ENCODE peak calls at places on chromosomes 6 and 20, in four cellular contexts. F, I, W and C are unnamed samples.

GRCh38 chr6:43284986-43285385 is 13.1 kb upstream of the SLC22A7 start:
- DNase-seq in F (no peak), I (no peak), W (no peak), C (no peak)

GRCh38 chr6:100300221-100300736 is 164.4 kb downstream of the SIM1 start:
- DNase-seq in F (peak), I (peak), W (peak), C (no peak)

GRCh38 chr6:148915889-148916288 is 169.1 kb downstream of the UST start:
- DNase-seq in F (no peak), I (no peak), W (no peak), C (no peak)

GRCh38 chr20:19992996-19993908 is 23.9 kb upstream of the NAA20 start:
- DNase-seq in F (peak), I (peak), W (peak), C (peak)

GRCh38 chr6:40476673-40477072 is 110.5 kb downstream of the LRFN2 start:
- DNase-seq in F (no peak), I (no peak), W (no peak), C (no peak)

GRCh38 chr6:72913797-72914196 is 291.9 kb downstream of the KCNQ5 start:
- DNase-seq in F (no peak), I (no peak), W (no peak), C (no peak)

GRCh38 chr20:10376271-10377075 is 57.5 kb downstream of the MKKS start:
- DNase-seq in F (no peak), I (peak), W (no peak), C (no peak)

GRCh38 chr20:62952373-62953166 is at the start of gene SLC17A9:
- DNase-seq in F (no peak), I (peak), W (peak), C (no peak)

GRCh38 chr6:46509981-46510510 is 18.8 kb upstream of the RCAN2 start:
- DNase-seq in F (no peak), I (no peak), W (no peak), C (no peak)

GRCh38 chr20:42875581-42875980 is 314.1 kb downstream of the PTPRT start:
- DNase-seq in F (no peak), I (no peak), W (no peak), C (no peak)

GRCh38 chr6:51927450-51927849 is 160.0 kb downstream of the PKHD1 start:
- DNase-seq in F (no peak), I (no peak), W (no peak), C (no peak)
- TF ChIP-seq RAD21 in F (no peak), I (no peak), W (no peak), C (no peak)

GRCh38 chr6:1867197-1867596 is 257.5 kb downstream of the FOXC1 start:
- DNase-seq in F (no peak), I (no peak), W (no peak), C (no peak)

GRCh38 chr6:1869766-1870165 is 260.1 kb downstream of the FOXC1 start:
- DNase-seq in F (no peak), I (no peak), W (no peak), C (no peak)

GRCh38 chr6:1870267-1870666 is 260.6 kb downstream of the FOXC1 start:
- DNase-seq in F (no peak), I (no peak), W (no peak), C (no peak)

GRCh38 chr6:1870902-1871301 is 261.2 kb downstream of the FOXC1 start:
- DNase-seq in F (no peak), I (no peak), W (no peak), C (no peak)

DNA sequence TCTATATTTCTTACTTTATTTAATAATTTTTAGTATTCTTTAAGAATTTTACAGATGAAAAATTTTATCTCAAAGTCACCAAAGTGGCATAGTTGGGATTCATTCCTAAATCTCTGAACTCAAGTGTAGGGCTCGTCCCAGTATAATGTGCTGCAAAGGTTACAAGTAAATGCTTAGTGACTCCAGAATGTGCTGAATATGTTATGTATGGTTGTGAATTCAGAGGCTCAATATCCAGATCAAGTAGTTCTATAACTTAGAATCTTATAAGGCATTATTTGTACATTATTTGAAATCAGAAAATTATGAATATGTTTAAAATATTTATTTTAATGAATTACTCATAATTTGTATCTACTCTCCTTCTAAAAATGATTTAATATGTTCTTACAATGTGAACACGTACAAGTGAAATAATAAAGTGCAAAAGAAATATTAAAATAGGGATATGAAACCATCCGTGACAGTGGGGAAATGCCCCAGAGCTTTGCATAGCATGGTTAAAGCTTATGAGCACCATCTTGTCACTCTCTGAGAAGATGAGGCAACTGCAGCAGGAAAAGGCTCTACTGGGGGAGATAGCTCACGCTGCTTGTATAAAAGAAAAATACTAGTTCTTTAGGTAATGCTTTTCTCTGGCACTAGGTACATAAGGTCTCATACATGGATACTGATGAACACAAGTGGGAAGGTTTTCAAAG is 259.0 kb downstream of the FOXC1 start:
- DNase-seq in F (no peak), I (no peak), W (no peak), C (no peak)
- TF ChIP-seq RAD21 in F (no peak), I (no peak), W (no peak), C (no peak)

GRCh38 chr6:155311583-155311982 is 2.7 kb downstream of the TFB1M start:
- DNase-seq in F (no peak), I (no peak), W (no peak), C (no peak)

GRCh38 chr6:155313602-155314091 is 637 bp downstream of the TFB1M start:
- DNase-seq in F (peak), I (no peak), W (no peak), C (no peak)

GRCh38 chr6:155309150-155309549 is 5.1 kb downstream of the TFB1M start:
- DNase-seq in F (no peak), I (peak), W (no peak), C (no peak)

GRCh38 chr6:155310596-155310995 is 3.7 kb downstream of the TFB1M start:
- DNase-seq in F (no peak), I (peak), W (no peak), C (no peak)

DNA sequence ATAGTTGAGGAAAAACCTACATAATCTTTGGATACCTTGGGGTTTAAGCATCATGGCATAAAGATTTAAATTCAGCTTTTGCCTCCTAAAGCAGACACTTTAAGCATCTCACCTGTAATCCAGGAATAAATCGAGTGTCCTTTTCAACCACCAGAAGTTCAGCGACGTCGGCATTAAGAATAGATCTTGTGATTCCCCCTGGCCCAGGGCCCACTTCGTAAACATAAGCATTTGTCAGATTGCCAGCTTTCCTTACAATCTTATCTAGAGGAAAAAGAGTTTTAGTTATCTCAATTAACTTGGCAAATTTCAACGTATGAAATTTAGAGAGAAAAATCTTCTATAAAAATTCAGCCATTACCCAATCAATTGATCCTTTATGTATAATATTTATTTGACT is 3.2 kb downstream of the TFB1M start:
- DNase-seq in F (no peak), I (peak), W (no peak), C (no peak)
- TF ChIP-seq RAD21 in F (no peak), I (no peak), W (no peak), C (no peak)

GRCh38 chr6:111222341-111222740 is 135.0 kb downstream of the SLC16A10 start:
- DNase-seq in F (no peak), I (no peak), W (no peak), C (no peak)

GRCh38 chr6:111215134-111215533 is 127.8 kb downstream of the SLC16A10 start:
- DNase-seq in F (no peak), I (no peak), W (no peak), C (no peak)

GRCh38 chr6:111219785-111220184 is 132.5 kb downstream of the SLC16A10 start:
- DNase-seq in F (no peak), I (no peak), W (no peak), C (no peak)

GRCh38 chr6:111221804-111222203 is 134.5 kb downstream of the SLC16A10 start:
- DNase-seq in F (no peak), I (no peak), W (no peak), C (no peak)

DNA sequence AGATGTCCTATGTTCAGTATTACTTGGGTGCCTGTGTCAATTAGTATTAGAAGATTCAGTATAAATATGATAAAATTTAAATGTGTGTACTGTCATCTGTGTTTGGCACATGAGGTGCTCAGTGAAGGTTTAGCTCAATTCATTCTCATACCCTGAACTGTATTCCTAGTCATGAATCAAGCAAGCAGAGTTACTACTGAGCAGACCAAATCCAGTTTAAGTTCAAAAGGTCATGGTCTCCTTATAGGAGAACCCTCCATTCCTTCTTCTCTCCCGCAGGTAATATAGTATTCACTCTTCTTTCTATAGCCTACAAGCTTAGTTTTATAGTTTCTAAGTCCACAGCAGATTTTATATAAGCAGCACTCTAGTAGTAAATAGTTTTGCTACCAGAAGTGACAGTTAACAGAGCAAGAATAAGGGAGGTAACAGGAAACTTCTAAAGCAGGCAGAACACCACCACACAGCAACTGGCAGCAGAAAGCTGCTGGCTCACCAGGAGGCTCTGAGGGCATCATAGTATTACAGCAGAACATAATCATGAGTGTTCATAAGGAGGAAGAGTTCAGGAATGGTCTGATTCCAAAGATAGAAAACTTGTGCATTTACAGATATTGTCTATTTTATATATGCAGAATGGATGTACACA is 133.2 kb downstream of the SLC16A10 start:
- DNase-seq in F (no peak), I (no peak), W (no peak), C (no peak)
- TF ChIP-seq RAD21 in F (no peak), I (no peak), W (no peak), C (no peak)

DNA sequence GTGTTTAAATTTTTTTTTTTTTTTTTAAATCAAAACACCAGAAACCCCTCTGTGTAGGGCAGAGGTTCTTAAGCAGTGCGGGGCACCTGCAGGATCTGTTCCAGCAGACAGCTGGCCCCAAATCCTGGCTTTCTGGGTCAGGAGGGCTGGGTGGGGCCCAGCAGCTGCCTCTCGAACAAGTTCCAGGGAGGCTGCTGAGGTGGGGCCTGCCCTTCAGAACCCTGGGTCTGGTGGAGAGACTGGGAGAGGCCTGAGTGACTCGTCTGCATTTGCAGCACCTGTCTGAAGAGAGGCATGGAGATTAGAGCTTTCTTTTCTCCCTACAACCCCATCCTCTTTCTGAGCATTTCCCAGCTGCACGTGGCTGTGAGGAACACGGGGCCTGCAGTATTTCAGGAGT is 8.4 kb downstream of the PSMG4 start:
- DNase-seq in F (no peak), I (no peak), W (no peak), C (no peak)
- TF ChIP-seq RAD21 in F (no peak), I (no peak), W (no peak), C (no peak)

DNA sequence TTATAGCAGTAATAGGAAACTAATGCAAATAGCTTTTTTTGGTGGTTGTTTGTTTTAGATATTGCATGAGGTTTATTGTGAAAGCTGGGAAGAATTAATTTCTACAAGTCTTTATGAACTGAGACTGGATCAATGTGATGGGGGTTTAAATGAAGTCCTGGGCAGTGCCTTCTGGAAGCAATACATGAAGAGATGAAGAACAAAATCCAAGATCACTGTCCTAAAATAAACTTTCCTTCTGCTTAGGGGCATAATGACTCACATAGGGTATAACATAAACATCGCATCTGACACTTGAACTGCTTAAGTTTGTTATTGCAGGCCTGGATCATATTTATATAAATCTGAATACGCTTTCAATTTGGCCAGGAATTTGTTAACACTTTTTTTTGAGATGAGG is 20.9 kb upstream of the SHLD1 start:
- DNase-seq in F (peak), I (peak), W (no peak), C (no peak)
- TF ChIP-seq RAD21 in F (no peak), I (no peak), W (no peak), C (no peak)

DNA sequence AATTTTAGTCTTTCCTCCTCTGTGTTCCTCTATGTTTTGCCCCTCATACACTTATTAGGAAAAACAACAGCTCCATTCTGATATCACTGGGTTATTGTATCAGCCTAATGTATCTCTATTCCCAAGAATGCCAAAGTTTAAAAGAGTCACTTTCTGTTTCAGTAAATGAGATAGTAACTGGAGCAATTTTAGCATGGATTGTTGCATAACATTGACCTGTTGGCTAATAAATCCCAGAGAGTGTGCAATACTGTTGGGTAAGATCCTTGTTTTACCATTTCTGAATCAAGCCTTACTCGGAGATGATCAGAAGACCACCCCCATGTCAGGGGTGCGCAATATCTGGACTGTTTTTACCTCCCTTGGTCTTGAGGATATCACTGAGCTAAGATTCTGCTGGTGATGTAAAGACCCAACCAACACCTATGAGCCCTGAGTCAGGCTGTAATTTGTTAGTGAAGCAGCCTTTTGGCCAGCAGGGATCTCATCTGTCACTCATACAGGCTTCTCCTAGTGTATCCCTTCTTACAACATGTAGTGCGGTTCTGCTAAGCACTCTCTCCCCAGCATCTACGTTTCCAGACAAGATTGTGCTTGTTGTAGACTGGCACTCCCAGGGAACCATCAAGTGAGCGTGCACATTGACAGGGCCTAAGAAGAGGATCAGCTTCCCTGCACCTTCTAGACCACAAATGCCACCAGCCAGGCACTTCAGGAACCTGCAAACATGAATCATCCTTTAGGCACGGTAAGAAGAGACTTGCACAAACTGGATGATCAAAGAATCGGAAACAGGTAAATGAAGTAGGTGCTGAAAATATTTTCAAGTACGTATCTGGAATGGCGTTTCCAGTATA is 11.5 kb upstream of the IPCEF1 start:
- DNase-seq in F (no peak), I (no peak), W (no peak), C (no peak)
- TF ChIP-seq RAD21 in F (no peak), I (no peak), W (no peak), C (no peak)

DNA sequence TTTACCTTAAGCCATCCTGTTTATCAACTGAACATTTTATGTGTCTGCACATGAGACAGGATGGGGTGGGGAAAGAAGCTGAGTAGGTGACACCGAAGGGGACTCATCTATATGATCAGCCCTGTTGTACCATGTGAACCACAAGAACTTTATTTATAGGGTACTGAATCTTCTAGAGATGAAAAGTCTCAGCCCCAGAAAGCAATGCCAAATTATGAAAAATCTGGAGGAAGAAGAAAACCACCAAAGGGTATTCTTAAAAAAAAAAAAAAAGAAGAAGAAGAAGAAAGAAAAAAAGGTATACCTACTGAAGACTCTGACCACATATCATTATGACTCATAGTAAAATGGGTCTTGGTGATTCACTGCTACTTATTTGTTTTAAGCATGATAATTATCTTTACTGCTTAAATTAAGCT is 39.8 kb upstream of the HBS1L start:
- DNase-seq in F (no peak), I (peak), W (no peak), C (no peak)
- TF ChIP-seq RAD21 in F (no peak), I (no peak), W (no peak), C (no peak)

GRCh38 chr6:166307082-166307980 is 861 bp downstream of the PRR18 start:
- DNase-seq in F (no peak), I (no peak), W (no peak), C (peak)
- TF ChIP-seq RAD21 in F (no peak), I (no peak), W (no peak), C (no peak)

GRCh38 chr6:136347847-136348246 is 58.2 kb upstream of the BCLAF1 start:
- DNase-seq in F (no peak), I (no peak), W (no peak), C (no peak)
- TF ChIP-seq RAD21 in F (no peak), I (no peak), W (no peak), C (no peak)